ENCODE peak calls at places on chromosomes 3 and 15, in five cellular contexts. S, W, L, J and M are unnamed samples.

GRCh38 chr3:7684193-7684592 is 817.4 kb upstream of the LMCD1 start:
- DNase-seq in J (no peak), W (no peak), L (no peak), S (peak), M (no peak)

GRCh38 chr3:15634671-15635661 is 33.4 kb downstream of the BTD start:
- DNase-seq in L (no peak), J (no peak), W (no peak), S (no peak), M (no peak)

GRCh38 chr3:37291275-37291700 is 116.9 kb upstream of the LRRFIP2 start:
- DNase-seq in J (peak), W (no peak), S (peak), L (peak), M (peak)

GRCh38 chr15:63860161-63860954 is 26.6 kb upstream of the HERC1 start:
- DNase-seq in L (no peak), W (no peak), J (no peak), S (no peak), M (no peak)

GRCh38 chr3:157301027-157301663 is 135.5 kb upstream of the PTX3 start:
- DNase-seq in L (no peak), W (no peak), J (no peak), S (no peak), M (no peak)

GRCh38 chr15:86550075-86550474 is 470.4 kb downstream of the AGBL1 start:
- DNase-seq in L (no peak), W (no peak), S (no peak), J (no peak), M (no peak)

GRCh38 chr3:36969540-36970432 is 23.1 kb downstream of the EPM2AIP1 start:
- DNase-seq in L (peak), W (peak), J (no peak), S (peak), M (no peak)

GRCh38 chr15:78396976-78397375 is 41.0 kb upstream of the IREB2 start:
- DNase-seq in S (no peak), J (no peak), W (no peak), L (peak), M (no peak)

GRCh38 chr3:4983739-4984510 is 4.7 kb downstream of the BHLHE40 start:
- DNase-seq in W (peak), S (peak), J (peak), L (peak), M (no peak)

GRCh38 chr15:69701198-69701597 is 248.6 kb downstream of the RPLP1 start:
- DNase-seq in J (no peak), W (no peak), L (no peak), S (no peak), M (no peak)

GRCh38 chr3:155423526-155423925 is 130.0 kb upstream of the STRIT1 start:
- DNase-seq in W (peak), L (no peak), S (no peak), J (no peak), M (no peak)

GRCh38 chr3:184524981-184525336 is 36.6 kb upstream of the EPHB3 start:
- DNase-seq in J (no peak), W (no peak), L (no peak), S (peak), M (no peak)

GRCh38 chr3:190780524-190780923 is 82.0 kb downstream of the GMNC start:
- DNase-seq in W (no peak), S (peak), L (peak), J (no peak), M (no peak)

GRCh38 chr3:94413721-94414106 is 350.9 kb downstream of the NSUN3 start:
- DNase-seq in W (no peak), S (peak), J (peak), L (peak), M (no peak)

GRCh38 chr15:78730955-78731354 is 80.3 kb downstream of the ADAMTS7 start:
- DNase-seq in L (no peak), W (no peak), J (no peak), S (no peak), M (no peak)

GRCh38 chr15:48940508-48940907 is 23.2 kb downstream of the SHC4 start:
- DNase-seq in J (peak), S (peak), W (no peak), L (peak), M (peak)

GRCh38 chr3:72634128-72634527 is 214.1 kb downstream of the SHQ1 start:
- DNase-seq in S (no peak), W (no peak), J (no peak), L (no peak), M (no peak)

GRCh38 chr15:71807691-71808091 is 2.7 kb upstream of the NR2E3 start:
- DNase-seq in W (no peak), L (no peak), J (no peak), S (no peak), M (no peak)

GRCh38 chr3:170690133-170690981 is 104.5 kb upstream of the SLC7A14 start:
- DNase-seq in L (peak), J (no peak), S (no peak), W (no peak), M (no peak)

GRCh38 chr3:188876370-188876769 is 295.4 kb upstream of the TPRG1 start:
- DNase-seq in S (no peak), L (no peak), J (no peak), W (no peak), M (no peak)

GRCh38 chr3:132395126-132395525 is 22.2 kb upstream of the DNAJC13 start:
- DNase-seq in W (no peak), L (no peak), S (no peak), J (no peak), M (no peak)

GRCh38 chr3:20527368-20527767 is 341.4 kb upstream of the SGO1 start:
- DNase-seq in J (no peak), L (no peak), W (no peak), S (peak), M (no peak)

GRCh38 chr3:148727242-148727641 is 29.5 kb downstream of the AGTR1 start:
- DNase-seq in S (peak), W (peak), L (peak), J (no peak), M (no peak)

GRCh38 chr15:48062476-48062875 is 58.3 kb upstream of the SLC24A5 start:
- DNase-seq in S (peak), J (no peak), W (no peak), L (peak), M (no peak)

GRCh38 chr3:109927161-109927560 is 589.8 kb upstream of the DPPA4 start:
- DNase-seq in S (peak), J (peak), W (peak), L (peak), M (peak)

GRCh38 chr3:62631471-62631870 is 243.7 kb downstream of the CADPS start:
- DNase-seq in L (no peak), W (no peak), J (no peak), S (no peak), M (no peak)

GRCh38 chr15:36251450-36251849 is 328.0 kb upstream of the CDIN1 start:
- DNase-seq in L (peak), J (no peak), W (no peak), S (no peak), M (no peak)
- TF ChIP-seq CTCF in L (no peak), J (peak), W (no peak), S (no peak), M (no peak)

GRCh38 chr15:34239151-34239761 is 14.4 kb downstream of the EMC4 start:
- DNase-seq in S (peak), L (peak), W (peak), J (peak), M (peak)
- H3K4me3 ChIP-seq in S (no peak), L (no peak), W (peak), J (no peak), M (no peak)

GRCh38 chr15:75641603-75642002 is 1.6 kb upstream of the IMP3 start:
- DNase-seq in W (no peak), S (no peak), J (no peak), L (no peak), M (no peak)

GRCh38 chr15:75639709-75640482 is at the start of gene IMP3:
- DNase-seq in L (peak), J (peak), W (peak), S (peak), M (peak)

GRCh38 chr15:75639191-75639708 is 774 bp downstream of the IMP3 start:
- DNase-seq in S (peak), W (no peak), J (no peak), L (peak), M (no peak)

GRCh38 chr15:75641176-75641498 is 1.1 kb upstream of the IMP3 start:
- DNase-seq in L (no peak), W (no peak), S (no peak), J (no peak), M (no peak)

DNA sequence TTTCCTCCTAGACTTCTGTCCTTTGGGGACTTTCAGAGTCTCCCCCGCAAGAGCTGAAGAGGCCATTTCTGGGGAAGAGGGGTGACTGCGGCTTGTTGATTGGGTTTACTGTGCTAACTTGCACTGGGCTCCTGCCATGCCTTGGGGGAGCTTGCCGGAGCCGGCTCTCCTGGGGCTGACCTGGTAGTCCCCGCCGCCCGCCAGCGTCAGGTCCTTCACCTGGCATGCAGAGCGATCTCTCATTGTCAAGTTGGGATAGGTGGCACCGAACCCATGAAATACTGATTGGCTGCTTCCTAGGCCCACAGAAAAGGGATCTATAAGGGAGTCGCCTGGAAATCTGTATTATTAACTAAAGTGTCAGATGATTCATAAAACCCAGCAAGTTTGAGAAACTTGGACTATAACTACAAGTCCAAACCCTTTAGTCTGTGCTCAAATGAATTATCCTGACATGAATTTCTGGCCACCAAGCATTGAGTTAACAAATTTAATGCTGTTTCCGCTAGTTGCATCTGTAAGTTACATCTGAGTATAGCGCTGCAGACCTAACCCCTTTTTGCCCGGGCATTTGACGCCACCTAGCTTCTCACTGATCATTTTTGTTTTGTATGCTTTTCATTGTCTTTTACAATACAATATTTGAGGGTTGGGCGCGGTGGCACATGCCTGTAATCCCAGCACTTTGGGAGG is 605 bp upstream of the IMP3 start:
- DNase-seq in L (peak), W (peak), J (no peak), S (peak), M (no peak)
- TF ChIP-seq CTCF in L (peak), W (peak), J (peak), S (peak), M (peak)

DNA sequence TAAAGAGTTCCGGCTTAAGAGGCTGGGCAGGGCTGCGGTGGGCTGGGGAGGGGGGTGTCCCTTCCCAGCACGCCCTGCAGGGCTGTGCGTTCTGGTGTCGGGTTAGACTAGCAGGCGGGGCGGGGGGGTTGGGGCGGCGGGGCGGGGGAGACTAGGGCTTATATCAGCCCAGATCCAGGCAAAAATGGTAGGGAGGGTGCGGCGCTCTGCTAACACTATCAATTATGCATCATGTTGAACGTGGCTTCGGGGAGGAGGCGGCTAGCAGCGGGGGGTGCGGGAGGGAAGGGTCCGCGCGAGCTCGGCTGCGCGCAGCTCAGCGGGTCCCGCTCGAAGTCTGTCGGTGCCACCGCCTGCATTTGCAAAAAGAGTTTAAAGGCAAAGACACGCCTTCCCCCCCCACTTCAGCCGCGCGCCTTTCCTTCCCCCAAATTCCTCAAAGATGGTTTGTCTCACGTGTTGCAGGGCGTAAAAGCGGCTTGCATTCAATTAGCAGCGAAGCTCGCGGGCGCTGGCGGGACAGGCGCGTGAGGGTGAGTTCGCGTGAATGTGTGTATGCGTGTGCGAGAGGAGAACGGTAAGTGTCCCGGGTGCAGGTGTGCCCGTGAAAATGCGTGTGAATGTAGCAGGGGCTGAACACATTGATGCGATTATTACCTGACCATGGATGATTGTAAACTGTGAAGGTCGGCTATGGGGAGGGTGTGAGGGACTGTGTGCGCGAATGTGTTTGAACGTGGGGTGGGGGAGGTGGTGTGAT is at the start of gene ISLR2:
- DNase-seq in J (no peak), S (no peak), L (no peak), W (no peak), M (no peak)
- H3K4me3 ChIP-seq in J (no peak), S (no peak), L (peak), W (no peak), M (no peak)

GRCh38 chr3:129120254-129121004 is 1.2 kb downstream of the RAB43 start:
- DNase-seq in L (peak), W (peak), J (peak), S (peak), M (peak)
- TF ChIP-seq CTCF in L (no peak), W (no peak), J (peak), S (peak), M (peak)

GRCh38 chr3:76570436-76571057 is 469.4 kb upstream of the ROBO2 start:
- DNase-seq in W (no peak), L (peak), J (no peak), S (peak), M (no peak)

GRCh38 chr3:76582098-76582497 is 457.8 kb upstream of the ROBO2 start:
- DNase-seq in W (no peak), L (no peak), J (no peak), S (no peak), M (no peak)

GRCh38 chr3:76576201-76576600 is 463.7 kb upstream of the ROBO2 start:
- DNase-seq in S (no peak), J (no peak), L (no peak), W (no peak), M (no peak)
- H3K4me3 ChIP-seq in S (no peak), J (no peak), L (no peak), W (no peak), M (no peak)

DNA sequence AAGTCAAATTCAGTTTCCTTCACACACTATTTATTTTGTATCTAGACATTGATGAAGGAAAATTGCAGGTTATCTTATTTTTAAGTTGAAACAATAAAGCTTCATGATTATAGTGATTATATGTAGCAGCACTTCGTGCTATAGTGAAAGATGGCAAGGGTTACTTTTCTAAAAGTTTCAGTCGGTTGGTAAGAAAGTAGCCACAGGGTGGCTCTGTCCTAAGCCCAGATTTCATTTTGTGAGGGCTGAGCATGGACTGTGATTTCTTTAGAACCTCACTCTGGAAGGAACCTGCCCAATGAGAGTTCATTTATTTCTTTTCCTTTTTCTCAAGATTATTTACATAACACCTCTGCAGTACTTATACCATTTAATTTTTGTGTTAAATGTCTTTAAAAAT is 66.5 kb downstream of the NME9 start:
- DNase-seq in L (no peak), S (no peak), W (no peak), J (no peak), M (no peak)
- TF ChIP-seq CTCF in L (peak), S (no peak), W (no peak), J (no peak), M (no peak)

GRCh38 chr3:183253364-183253960 is 409 bp downstream of the B3GNT5 start:
- DNase-seq in J (peak), W (peak), S (no peak), L (peak), M (no peak)

GRCh38 chr3:183254816-183255730 is 2.0 kb downstream of the B3GNT5 start:
- DNase-seq in L (peak), W (peak), S (peak), J (no peak), M (no peak)

GRCh38 chr3:183253961-183254815 is 1.1 kb downstream of the B3GNT5 start:
- DNase-seq in L (peak), S (no peak), W (peak), J (no peak), M (no peak)

GRCh38 chr3:183252973-183253363 is at the start of gene B3GNT5:
- DNase-seq in L (peak), W (peak), S (peak), J (no peak), M (no peak)

GRCh38 chr3:183252108-183252782 is 808 bp upstream of the B3GNT5 start:
- DNase-seq in W (no peak), L (peak), S (peak), J (no peak), M (no peak)
- H3K4me3 ChIP-seq in W (peak), L (peak), S (peak), J (no peak), M (no peak)

GRCh38 chr3:115658337-115659181 is 35.2 kb downstream of the GAP43 start:
- DNase-seq in W (peak), S (peak), J (peak), L (peak), M (peak)
- TF ChIP-seq CTCF in W (no peak), S (no peak), J (no peak), L (no peak), M (no peak)

GRCh38 chr3:9403463-9403862 is 6.0 kb downstream of the SETD5 start:
- DNase-seq in J (no peak), W (no peak), S (no peak), L (no peak), M (no peak)
- H3K4me3 ChIP-seq in J (no peak), W (no peak), S (no peak), L (no peak), M (no peak)